ENCODE peak calls at places on chromosomes 4 and X, in eight cellular contexts. J is cardiac muscle cell, N is lung, I is heart right ventricle, B is MCF 10A, W is kidney, Q is astrocyte of the spinal cord, Z is breast epithelium. V is an unnamed sample.

GRCh38 chrX:126137899-126138298 is 28.2 kb downstream of the DCAF12L2 start:
- DNase-seq in W (no peak), B (peak; percentile 24), Q (no peak), N (no peak), Z (no peak), I (no peak), J (no peak), V (no peak)

GRCh38 chr4:1823545-1823932 is 30.4 kb downstream of the FGFR3 start:
- DNase-seq in N (no peak), J (no peak), W (no peak), I (no peak), B (no peak), Q (no peak), Z (no peak), V (no peak)

GRCh38 chr4:66465111-66465510 is 794.8 kb upstream of the EPHA5 start:
- DNase-seq in Q (peak; percentile 31), Z (no peak), J (no peak), N (no peak), B (no peak), I (no peak), W (no peak), V (no peak)

GRCh38 chrX:13492286-13492685 is 77.1 kb upstream of the EGFL6 start:
- DNase-seq in Z (no peak), Q (no peak), N (no peak), J (no peak), B (no peak), W (no peak), I (no peak), V (no peak)

GRCh38 chrX:108584617-108585211 is 145.1 kb downstream of the COL4A5 start:
- DNase-seq in W (no peak), Z (no peak), J (peak; percentile 2), Q (no peak), I (no peak), B (peak; percentile 26), N (no peak), V (no peak)

GRCh38 chr4:10582059-10582686 is 102.4 kb downstream of the CLNK start:
- DNase-seq in Q (peak; percentile 71), Z (peak; percentile 26), J (peak; percentile 60), B (peak; percentile 69), W (no peak), I (peak; percentile 35), N (peak; percentile 39), V (no peak)

GRCh38 chr4:123621072-123621705 is 224.6 kb downstream of the SPRY1 start:
- DNase-seq in Z (no peak), I (peak; percentile 11), B (no peak), Q (peak; percentile 79), W (no peak), J (no peak), N (no peak), V (no peak)

GRCh38 chrX:142043196-142043595 is 139.5 kb downstream of the MAGEC1 start:
- DNase-seq in B (no peak), Q (no peak), Z (no peak), N (no peak), I (no peak), W (no peak), J (no peak), V (no peak)

GRCh38 chr4:15414601-15415091 is 13.2 kb upstream of the C1QTNF7 start:
- DNase-seq in Q (peak; percentile 68), J (no peak), B (peak; percentile 25), I (no peak), Z (no peak), N (no peak), W (no peak), V (no peak)

GRCh38 chr4:189507060-189507459 is 433.6 kb upstream of the FRG1 start:
- DNase-seq in J (no peak), Z (no peak), N (no peak), W (no peak), B (no peak), I (no peak), Q (no peak), V (no peak)

GRCh38 chr4:182837831-182838230 is 79.4 kb downstream of the DCTD start:
- DNase-seq in W (no peak), N (no peak), I (no peak), Q (no peak), J (no peak), Z (no peak), B (no peak), V (no peak)

GRCh38 chr4:113499696-113500095 is 261.8 kb downstream of the CAMK2D start:
- DNase-seq in Q (peak; percentile 79), W (no peak), N (no peak), J (no peak), I (no peak), B (peak; percentile 63), Z (no peak), V (no peak)

GRCh38 chr4:153142700-153143438 is 61.4 kb upstream of the TRIM2 start:
- DNase-seq in J (peak; percentile 79), W (peak; percentile 82), Z (peak; percentile 62), N (peak; percentile 82), I (peak; percentile 72), B (peak; percentile 79), Q (peak; percentile 82), V (no peak)

GRCh38 chr4:172666711-172667368 is 501.8 kb upstream of the GALNT7 start:
- DNase-seq in N (no peak), J (peak; percentile 11), Z (no peak), I (no peak), B (peak; percentile 56), Q (no peak), W (no peak), V (no peak)

DNA sequence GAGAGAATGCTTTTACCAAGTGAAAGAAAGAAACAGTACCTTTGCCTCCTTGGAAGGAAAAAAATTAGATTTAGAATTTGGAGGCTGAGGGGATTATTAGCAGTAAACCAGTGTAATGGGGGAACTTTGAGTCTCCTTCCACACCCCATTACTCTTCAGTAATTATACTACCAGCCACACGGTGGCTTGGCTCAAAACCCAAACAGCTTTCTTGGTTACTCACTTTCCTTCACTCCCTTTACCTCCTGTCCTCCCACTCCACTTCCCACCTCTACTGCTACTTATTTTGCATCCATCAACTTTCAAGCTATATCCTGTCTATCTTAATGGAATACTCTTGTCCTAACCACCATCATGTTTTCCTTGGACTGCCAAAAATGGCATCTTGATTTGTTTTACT is 310.6 kb upstream of the AADAT start:
- DNase-seq in Q (no peak), I (no peak), N (no peak), Z (no peak), B (peak; percentile 9), J (no peak), W (no peak), V (no peak)
- TF ChIP-seq CTCF in Q (no peak), I (no peak), N (no peak), Z (no peak), B (no peak), J (no peak), W (no peak), V (no peak)

GRCh38 chrX:36963852-36964251 is 44.3 kb upstream of the FAM47C start:
- DNase-seq in Q (no peak), J (no peak), N (no peak), B (no peak), I (no peak), Z (no peak), W (peak; percentile 23), V (no peak)

GRCh38 chrX:36963069-36963808 is 44.9 kb upstream of the FAM47C start:
- DNase-seq in J (no peak), I (no peak), Z (no peak), W (peak; percentile 50), N (no peak), Q (no peak), B (no peak), V (no peak)

GRCh38 chrX:36957425-36958328 is 50.5 kb upstream of the FAM47C start:
- DNase-seq in Q (no peak), W (peak; percentile 66), Z (no peak), B (no peak), N (peak; percentile 32), J (peak; percentile 79), I (no peak), V (no peak)

DNA sequence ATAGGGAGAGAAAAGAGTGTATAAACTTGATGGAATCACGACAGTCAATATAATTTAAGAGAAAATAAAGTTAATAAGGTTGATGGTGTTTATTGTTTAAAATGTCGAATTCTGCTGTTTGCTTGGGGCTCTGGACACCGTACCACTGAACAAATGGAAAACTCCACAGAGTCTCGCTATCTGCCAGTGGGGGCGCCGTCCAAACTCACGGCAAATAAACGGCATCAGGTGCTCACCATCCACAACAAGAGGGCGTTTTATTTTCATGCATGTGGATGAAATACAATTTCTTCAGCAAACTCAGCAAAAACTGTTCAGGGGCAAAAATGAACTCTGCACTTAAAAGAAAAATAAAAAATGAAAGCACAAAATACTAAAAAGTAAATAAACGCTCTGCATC is 46.6 kb upstream of the FAM47C start:
- DNase-seq in Z (no peak), B (no peak), I (no peak), Q (no peak), W (no peak), J (no peak), N (no peak), V (no peak)
- TF ChIP-seq CTCF in Z (no peak), B (no peak), I (no peak), Q (no peak), W (no peak), J (no peak), N (no peak), V (no peak)

GRCh38 chrX:104310084-104310483 is 55.4 kb upstream of the ESX1 start:
- DNase-seq in W (no peak), B (peak; percentile 48), J (no peak), I (no peak), N (no peak), Q (peak; percentile 49), Z (no peak), V (no peak)

GRCh38 chrX:104310657-104311056 is 55.9 kb upstream of the ESX1 start:
- DNase-seq in Z (no peak), N (no peak), J (no peak), I (no peak), B (no peak), W (no peak), Q (no peak), V (no peak)

GRCh38 chrX:104307341-104307740 is 52.6 kb upstream of the ESX1 start:
- DNase-seq in W (no peak), Q (no peak), N (no peak), J (no peak), B (no peak), I (no peak), Z (no peak), V (no peak)

GRCh38 chrX:104306180-104306579 is 51.4 kb upstream of the ESX1 start:
- DNase-seq in N (no peak), B (no peak), W (no peak), J (no peak), Q (no peak), I (no peak), Z (no peak), V (no peak)

GRCh38 chrX:104309169-104309568 is 54.4 kb upstream of the ESX1 start:
- DNase-seq in W (no peak), Q (no peak), N (no peak), I (no peak), Z (no peak), J (no peak), B (no peak), V (no peak)
- TF ChIP-seq CTCF in W (no peak), Q (peak; percentile 3), N (no peak), I (no peak), Z (no peak), J (peak; percentile 10), B (no peak), V (no peak)

DNA sequence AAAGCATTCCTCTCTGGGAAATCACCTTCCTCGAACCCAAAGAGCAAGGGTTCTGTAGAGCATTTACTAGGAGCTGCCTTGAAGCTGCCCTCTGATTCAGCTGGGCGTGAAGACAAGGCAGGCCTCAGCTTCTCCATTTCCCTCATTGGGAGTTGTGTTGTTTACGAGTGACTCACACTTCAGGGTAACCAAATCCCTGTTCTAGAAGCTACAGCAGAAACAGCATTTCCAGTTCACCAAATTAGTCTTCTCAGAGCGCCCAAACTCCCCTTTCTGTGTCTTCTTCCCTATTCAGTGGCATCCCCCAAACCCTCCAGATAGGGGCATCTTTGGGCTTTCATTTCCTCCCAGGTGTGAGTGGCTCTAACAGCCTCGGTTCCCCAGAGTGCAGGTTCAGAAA is 858 bp upstream of the XPNPEP2 start:
- DNase-seq in B (peak; percentile 38), I (no peak), Z (no peak), Q (peak; percentile 26), W (no peak), N (no peak), J (no peak), V (no peak)
- TF ChIP-seq CTCF in B (no peak), I (no peak), Z (no peak), Q (no peak), W (no peak), N (no peak), J (no peak), V (no peak)

V was measured in chondrocyte.